ENCODE peak calls at places on chromosomes 2 and 18, in five cellular contexts. One of them, this sample, is unnamed.

GRCh38 chr2:109213646-109214417 is 84.8 kb downstream of the SH3RF3 start:
- DNase-seq in mammary epithelial cell: peak; percentile 88
- DNase-seq in cardiac muscle cell: peak; percentile 90
- DNase-seq in aorta: peak; percentile 72
- DNase-seq in IMR-90: peak; percentile 67
- DNase-seq in this sample: peak; percentile 82

GRCh38 chr2:205678743-205679142 is 3.6 kb upstream of the NRP2 start:
- DNase-seq in mammary epithelial cell: peak; percentile 95
- DNase-seq in cardiac muscle cell: no peak
- DNase-seq in aorta: no peak
- DNase-seq in IMR-90: no peak
- DNase-seq in this sample: peak; percentile 98

GRCh38 chr2:152602750-152603149 is 114.5 kb downstream of the PRPF40A start:
- DNase-seq in mammary epithelial cell: no peak
- DNase-seq in cardiac muscle cell: no peak
- DNase-seq in aorta: no peak
- DNase-seq in IMR-90: no peak
- DNase-seq in this sample: no peak

GRCh38 chr2:206004004-206004693 is 81.8 kb downstream of the INO80D start:
- DNase-seq in mammary epithelial cell: no peak
- DNase-seq in cardiac muscle cell: peak; percentile 28
- DNase-seq in aorta: no peak
- DNase-seq in IMR-90: peak; percentile 18
- DNase-seq in this sample: no peak

GRCh38 chr2:26245231-26245732 is 543 bp downstream of the HADHB start:
- DNase-seq in mammary epithelial cell: peak; percentile 69
- DNase-seq in cardiac muscle cell: no peak
- DNase-seq in aorta: peak; percentile 51
- DNase-seq in IMR-90: peak; percentile 28
- DNase-seq in this sample: peak; percentile 43

GRCh38 chr2:84481702-84482101 is 22.6 kb upstream of the SUCLG1 start:
- DNase-seq in mammary epithelial cell: peak; percentile 25
- DNase-seq in cardiac muscle cell: peak; percentile 63
- DNase-seq in aorta: no peak
- DNase-seq in IMR-90: peak; percentile 77
- DNase-seq in this sample: peak; percentile 39

GRCh38 chr2:61439241-61440002 is 31.5 kb downstream of the USP34 start:
- DNase-seq in mammary epithelial cell: no peak
- DNase-seq in cardiac muscle cell: no peak
- DNase-seq in aorta: no peak
- DNase-seq in IMR-90: no peak
- DNase-seq in this sample: no peak

GRCh38 chr2:647003-647560 is 30.1 kb downstream of the TMEM18 start:
- DNase-seq in mammary epithelial cell: no peak
- DNase-seq in cardiac muscle cell: no peak
- DNase-seq in aorta: no peak
- DNase-seq in IMR-90: no peak
- DNase-seq in this sample: no peak

GRCh38 chr2:69575926-69576325 is 67.6 kb downstream of the AAK1 start:
- DNase-seq in mammary epithelial cell: no peak
- DNase-seq in cardiac muscle cell: no peak
- DNase-seq in aorta: no peak
- DNase-seq in IMR-90: no peak
- DNase-seq in this sample: no peak

GRCh38 chr2:238585836-238586821 is 159.4 kb downstream of the ASB1 start:
- DNase-seq in mammary epithelial cell: no peak
- DNase-seq in cardiac muscle cell: peak; percentile 22
- DNase-seq in aorta: no peak
- DNase-seq in IMR-90: no peak
- DNase-seq in this sample: no peak

GRCh38 chr2:109481196-109481555 is 132.6 kb downstream of the SEPTIN10 start:
- DNase-seq in mammary epithelial cell: no peak
- DNase-seq in cardiac muscle cell: no peak
- DNase-seq in aorta: no peak
- DNase-seq in IMR-90: no peak
- DNase-seq in this sample: no peak

GRCh38 chr2:181395871-181396574 is 61.2 kb upstream of the ITGA4 start:
- DNase-seq in mammary epithelial cell: no peak
- DNase-seq in cardiac muscle cell: no peak
- DNase-seq in aorta: no peak
- DNase-seq in IMR-90: no peak
- DNase-seq in this sample: no peak

GRCh38 chr2:176056411-176056810 is 27.4 kb downstream of the EVX2 start:
- DNase-seq in mammary epithelial cell: no peak
- DNase-seq in cardiac muscle cell: no peak
- DNase-seq in aorta: no peak
- DNase-seq in IMR-90: no peak
- DNase-seq in this sample: no peak

GRCh38 chr2:163028807-163029206 is 190.2 kb upstream of the KCNH7 start:
- DNase-seq in mammary epithelial cell: peak; percentile 0
- DNase-seq in cardiac muscle cell: no peak
- DNase-seq in aorta: no peak
- DNase-seq in IMR-90: no peak
- DNase-seq in this sample: no peak

GRCh38 chr18:49626842-49627360 is 65.0 kb downstream of the LIPG start:
- DNase-seq in mammary epithelial cell: no peak
- DNase-seq in cardiac muscle cell: no peak
- DNase-seq in aorta: no peak
- DNase-seq in IMR-90: no peak
- DNase-seq in this sample: no peak

GRCh38 chr2:191935247-191935646 is 88.4 kb upstream of the CAVIN2 start:
- DNase-seq in mammary epithelial cell: no peak
- DNase-seq in cardiac muscle cell: no peak
- DNase-seq in aorta: no peak
- DNase-seq in IMR-90: no peak
- DNase-seq in this sample: no peak

GRCh38 chr2:84711651-84712050 is 169.2 kb downstream of the TRABD2A start:
- DNase-seq in mammary epithelial cell: no peak
- DNase-seq in cardiac muscle cell: no peak
- DNase-seq in aorta: no peak
- DNase-seq in IMR-90: no peak
- DNase-seq in this sample: no peak

GRCh38 chr2:7676714-7677113 is 759.5 kb downstream of the RNF144A start:
- DNase-seq in mammary epithelial cell: no peak
- DNase-seq in cardiac muscle cell: no peak
- DNase-seq in aorta: no peak
- DNase-seq in IMR-90: no peak
- DNase-seq in this sample: no peak

GRCh38 chr2:1997976-1998375 is 253.7 kb upstream of the PXDN start:
- DNase-seq in mammary epithelial cell: no peak
- DNase-seq in cardiac muscle cell: no peak
- DNase-seq in aorta: no peak
- DNase-seq in IMR-90: no peak
- DNase-seq in this sample: no peak

GRCh38 chr2:133787207-133787606 is 218.9 kb upstream of the NCKAP5 start:
- DNase-seq in mammary epithelial cell: peak; percentile 44
- DNase-seq in cardiac muscle cell: peak; percentile 28
- DNase-seq in aorta: no peak
- DNase-seq in IMR-90: peak; percentile 77
- DNase-seq in this sample: peak; percentile 72

GRCh38 chr2:150567771-150568278 is 80.4 kb upstream of the RND3 start:
- DNase-seq in mammary epithelial cell: no peak
- DNase-seq in cardiac muscle cell: peak; percentile 67
- DNase-seq in aorta: no peak
- DNase-seq in IMR-90: peak; percentile 72
- DNase-seq in this sample: no peak

GRCh38 chr2:241001413-241002274 is 3.2 kb downstream of the SNED1 start:
- DNase-seq in mammary epithelial cell: no peak
- DNase-seq in cardiac muscle cell: no peak
- DNase-seq in aorta: no peak
- DNase-seq in IMR-90: no peak
- DNase-seq in this sample: no peak

GRCh38 chr2:104472076-104472475 is 381.8 kb upstream of the POU3F3 start:
- DNase-seq in mammary epithelial cell: no peak
- DNase-seq in cardiac muscle cell: no peak
- DNase-seq in aorta: no peak
- DNase-seq in IMR-90: no peak
- DNase-seq in this sample: no peak

GRCh38 chr2:109514857-109515256 is 98.9 kb downstream of the SEPTIN10 start:
- DNase-seq in mammary epithelial cell: no peak
- DNase-seq in cardiac muscle cell: no peak
- DNase-seq in aorta: no peak
- DNase-seq in IMR-90: no peak
- DNase-seq in this sample: no peak

GRCh38 chr18:30044496-30044895 is 998.0 kb downstream of the DSC3 start:
- DNase-seq in mammary epithelial cell: peak; percentile 40
- DNase-seq in cardiac muscle cell: no peak
- DNase-seq in aorta: no peak
- DNase-seq in IMR-90: no peak
- DNase-seq in this sample: peak; percentile 11

GRCh38 chr2:25324905-25325592 is 16.7 kb downstream of the DNMT3A start:
- DNase-seq in mammary epithelial cell: no peak
- DNase-seq in cardiac muscle cell: peak; percentile 49
- DNase-seq in aorta: peak; percentile 91
- DNase-seq in IMR-90: peak; percentile 73
- DNase-seq in this sample: no peak

GRCh38 chr2:31255911-31256571 is 22.1 kb downstream of the EHD3 start:
- DNase-seq in mammary epithelial cell: no peak
- DNase-seq in cardiac muscle cell: no peak
- DNase-seq in aorta: no peak
- DNase-seq in IMR-90: peak; percentile 35
- DNase-seq in this sample: peak; percentile 35

GRCh38 chr18:44763327-44763726 is 82.6 kb downstream of the SETBP1 start:
- DNase-seq in mammary epithelial cell: no peak
- DNase-seq in cardiac muscle cell: no peak
- DNase-seq in aorta: no peak
- DNase-seq in IMR-90: no peak
- DNase-seq in this sample: no peak

GRCh38 chr2:3626817-3627499 is 31.0 kb upstream of the ALLC start:
- DNase-seq in mammary epithelial cell: no peak
- DNase-seq in cardiac muscle cell: no peak
- DNase-seq in aorta: no peak
- DNase-seq in IMR-90: no peak
- DNase-seq in this sample: no peak

GRCh38 chr2:229920011-229920781 is 1.6 kb downstream of the TRIP12 start:
- DNase-seq in mammary epithelial cell: peak; percentile 22
- DNase-seq in cardiac muscle cell: no peak
- DNase-seq in aorta: no peak
- DNase-seq in IMR-90: no peak
- DNase-seq in this sample: no peak

GRCh38 chr2:12769492-12770105 is 52.9 kb downstream of the TRIB2 start:
- DNase-seq in mammary epithelial cell: no peak
- DNase-seq in cardiac muscle cell: peak; percentile 79
- DNase-seq in aorta: peak; percentile 76
- DNase-seq in IMR-90: peak; percentile 24
- DNase-seq in this sample: no peak

GRCh38 chr2:176213406-176213805 is 24.9 kb downstream of the HOXD1 start:
- DNase-seq in mammary epithelial cell: no peak
- DNase-seq in cardiac muscle cell: no peak
- DNase-seq in aorta: no peak
- DNase-seq in IMR-90: no peak
- DNase-seq in this sample: no peak

GRCh38 chr2:142139384-142139783 is 8.6 kb upstream of the LRP1B start:
- DNase-seq in mammary epithelial cell: no peak
- DNase-seq in cardiac muscle cell: no peak
- DNase-seq in aorta: no peak
- DNase-seq in IMR-90: no peak
- DNase-seq in this sample: no peak

GRCh38 chr2:40165503-40165867 is 286.4 kb downstream of the SLC8A1 start:
- DNase-seq in mammary epithelial cell: no peak
- DNase-seq in cardiac muscle cell: peak; percentile 41
- DNase-seq in aorta: no peak
- DNase-seq in IMR-90: peak; percentile 11
- DNase-seq in this sample: no peak

GRCh38 chr2:105919191-105919811 is 174.6 kb downstream of the NCK2 start:
- DNase-seq in mammary epithelial cell: peak; percentile 87
- DNase-seq in cardiac muscle cell: peak; percentile 40
- DNase-seq in aorta: no peak
- DNase-seq in IMR-90: no peak
- DNase-seq in this sample: peak; percentile 43

GRCh38 chr2:68516051-68516771 is 48.8 kb downstream of the APLF start:
- DNase-seq in mammary epithelial cell: no peak
- DNase-seq in cardiac muscle cell: no peak
- DNase-seq in aorta: no peak
- DNase-seq in IMR-90: no peak
- DNase-seq in this sample: no peak

GRCh38 chr2:165662720-165663119 is 131.3 kb downstream of the GALNT3 start:
- DNase-seq in mammary epithelial cell: no peak
- DNase-seq in cardiac muscle cell: no peak
- DNase-seq in aorta: no peak
- DNase-seq in IMR-90: no peak
- DNase-seq in this sample: no peak
- H3K36me3 ChIP-seq in mammary epithelial cell: no peaks in the 10 kb centered on the region
- H3K36me3 ChIP-seq in cardiac muscle cell: peaks cover 4% of the 10 kb centered on the region
- H3K36me3 ChIP-seq in aorta: no peaks in the 10 kb centered on the region
- H3K36me3 ChIP-seq in IMR-90: no peaks in the 10 kb centered on the region
- H3K36me3 ChIP-seq in this sample: no peaks in the 10 kb centered on the region

GRCh38 chr18:71371951-71372605 is 1083.2 kb downstream of the SOCS6 start:
- DNase-seq in mammary epithelial cell: no peak
- DNase-seq in cardiac muscle cell: no peak
- DNase-seq in aorta: no peak
- DNase-seq in IMR-90: no peak
- DNase-seq in this sample: no peak
- H3K36me3 ChIP-seq in mammary epithelial cell: no peaks in the 10 kb centered on the region
- H3K36me3 ChIP-seq in cardiac muscle cell: no peaks in the 10 kb centered on the region
- H3K36me3 ChIP-seq in aorta: no peaks in the 10 kb centered on the region
- H3K36me3 ChIP-seq in IMR-90: no peaks in the 10 kb centered on the region
- H3K36me3 ChIP-seq in this sample: no peaks in the 10 kb centered on the region

GRCh38 chr2:232839680-232840079 is 30.4 kb upstream of the SNORC start:
- DNase-seq in mammary epithelial cell: no peak
- DNase-seq in cardiac muscle cell: peak; percentile 10
- DNase-seq in aorta: peak; percentile 80
- DNase-seq in IMR-90: no peak
- DNase-seq in this sample: no peak
- H3K36me3 ChIP-seq in mammary epithelial cell: peaks cover 12% of the 10 kb centered on the region
- H3K36me3 ChIP-seq in cardiac muscle cell: peaks cover 25% of the 10 kb centered on the region
- H3K36me3 ChIP-seq in aorta: peaks cover 7% of the 10 kb centered on the region
- H3K36me3 ChIP-seq in IMR-90: peaks cover 30% of the 10 kb centered on the region
- H3K36me3 ChIP-seq in this sample: peaks cover 10% of the 10 kb centered on the region

GRCh38 chr2:189669913-189670312 is 4.6 kb upstream of the ANKAR start:
- DNase-seq in mammary epithelial cell: no peak
- DNase-seq in cardiac muscle cell: no peak
- DNase-seq in aorta: no peak
- DNase-seq in IMR-90: no peak
- DNase-seq in this sample: no peak
- H3K36me3 ChIP-seq in mammary epithelial cell: peaks cover 21% of the 10 kb centered on the region
- H3K36me3 ChIP-seq in cardiac muscle cell: peaks cover 41% of the 10 kb centered on the region
- H3K36me3 ChIP-seq in aorta: peaks cover 11% of the 10 kb centered on the region
- H3K36me3 ChIP-seq in IMR-90: peaks cover 17% of the 10 kb centered on the region
- H3K36me3 ChIP-seq in this sample: peaks cover 1% of the 10 kb centered on the region

GRCh38 chr18:74152270-74152669 is 3.9 kb downstream of the TIMM21 start:
- DNase-seq in mammary epithelial cell: no peak
- DNase-seq in cardiac muscle cell: no peak
- DNase-seq in aorta: no peak
- DNase-seq in IMR-90: no peak
- DNase-seq in this sample: no peak

GRCh38 chr18:74153793-74154192 is 5.5 kb downstream of the TIMM21 start:
- DNase-seq in mammary epithelial cell: no peak
- DNase-seq in cardiac muscle cell: no peak
- DNase-seq in aorta: no peak
- DNase-seq in IMR-90: no peak
- DNase-seq in this sample: no peak

GRCh38 chr18:74155276-74155675 is 7.0 kb downstream of the TIMM21 start:
- DNase-seq in mammary epithelial cell: no peak
- DNase-seq in cardiac muscle cell: no peak
- DNase-seq in aorta: no peak
- DNase-seq in IMR-90: peak; percentile 64
- DNase-seq in this sample: no peak

GRCh38 chr18:74153377-74153776 is 5.1 kb downstream of the TIMM21 start:
- DNase-seq in mammary epithelial cell: no peak
- DNase-seq in cardiac muscle cell: no peak
- DNase-seq in aorta: no peak
- DNase-seq in IMR-90: no peak
- DNase-seq in this sample: no peak

GRCh38 chr18:74152906-74153305 is 4.6 kb downstream of the TIMM21 start:
- DNase-seq in mammary epithelial cell: no peak
- DNase-seq in cardiac muscle cell: no peak
- DNase-seq in aorta: no peak
- DNase-seq in IMR-90: no peak
- DNase-seq in this sample: no peak
- H3K36me3 ChIP-seq in mammary epithelial cell: peaks cover 11% of the 10 kb centered on the region
- H3K36me3 ChIP-seq in cardiac muscle cell: peaks cover 23% of the 10 kb centered on the region
- H3K36me3 ChIP-seq in aorta: peaks cover 6% of the 10 kb centered on the region
- H3K36me3 ChIP-seq in IMR-90: peaks cover 9% of the 10 kb centered on the region
- H3K36me3 ChIP-seq in this sample: peaks cover 7% of the 10 kb centered on the region